ENCODE peak calls at places on chromosomes 6 and 20, in five cellular contexts. Z is keratinocyte, N is fibroblast of the aortic adventitia, I is brain microvascular endothelial cell, U is fibroblast of lung. H is an unnamed sample.

GRCh38 chr20:38870733-38871559 is 55.3 kb upstream of the FAM83D start:
- DNase-seq in I (no peak), Z (peak), N (no peak), U (no peak), H (no peak)

GRCh38 chr20:23943304-23943703 is 45.3 kb downstream of the GGTLC1 start:
- DNase-seq in U (no peak), I (no peak), N (no peak), Z (no peak), H (no peak)

GRCh38 chr6:48429610-48430009 is 318.6 kb upstream of the PTCHD4 start:
- DNase-seq in Z (no peak), I (no peak), N (peak), U (no peak), H (no peak)

GRCh38 chr6:20686142-20686541 is 151.9 kb downstream of the CDKAL1 start:
- DNase-seq in Z (no peak), N (no peak), I (no peak), U (no peak), H (no peak)

GRCh38 chr6:41298785-41299498 is 12.5 kb upstream of the TREM1 start:
- DNase-seq in N (no peak), Z (no peak), U (no peak), I (no peak), H (no peak)

GRCh38 chr20:57880155-57880648 is 170.4 kb upstream of the PMEPA1 start:
- DNase-seq in N (no peak), Z (no peak), I (no peak), U (no peak), H (no peak)

GRCh38 chr6:21595951-21596378 is 2.4 kb downstream of the SOX4 start:
- DNase-seq in U (no peak), N (no peak), Z (no peak), I (no peak), H (no peak)

GRCh38 chr6:79868098-79868722 is 79.1 kb downstream of the ELOVL4 start:
- DNase-seq in I (peak), N (peak), Z (no peak), U (peak), H (peak)

GRCh38 chr6:34462561-34462971 is 3.3 kb upstream of the PACSIN1 start:
- DNase-seq in Z (no peak), U (peak), N (peak), I (no peak), H (peak)

GRCh38 chr20:17943343-17943742 is 25.3 kb downstream of the SNX5 start:
- DNase-seq in U (no peak), I (no peak), Z (no peak), N (no peak), H (no peak)

GRCh38 chr20:298755-299391 is 1.5 kb downstream of the ZCCHC3 start:
- DNase-seq in I (no peak), U (no peak), Z (no peak), N (no peak), H (no peak)

GRCh38 chr20:33423141-33423834 is 20.3 kb downstream of the SNTA1 start:
- DNase-seq in I (peak), Z (no peak), U (peak), N (peak), H (peak)

GRCh38 chr20:57476073-57476526 is 48.8 kb downstream of the CTCFL start:
- DNase-seq in I (no peak), Z (no peak), N (no peak), U (no peak), H (no peak)

GRCh38 chr6:32164295-32164694 is at the start of gene EGFL8:
- DNase-seq in Z (no peak), N (no peak), I (no peak), U (no peak), H (no peak)

GRCh38 chr6:80872194-80872950 is 765.9 kb downstream of the BCKDHB start:
- DNase-seq in U (peak), Z (no peak), I (peak), N (peak), H (no peak)

GRCh38 chr6:158711264-158711663 is 61.4 kb downstream of the SYTL3 start:
- DNase-seq in I (no peak), N (peak), Z (no peak), U (peak), H (no peak)

GRCh38 chr6:158868122-158868480 is 48.9 kb upstream of the EZR start:
- DNase-seq in Z (no peak), U (no peak), N (no peak), I (no peak), H (no peak)

GRCh38 chr20:49344140-49344539 is 66.3 kb upstream of the ZNFX1 start:
- DNase-seq in N (no peak), I (no peak), U (no peak), Z (no peak), H (no peak)

GRCh38 chr20:32184953-32185603 is 22.5 kb downstream of the PLAGL2 start:
- DNase-seq in Z (no peak), I (no peak), N (no peak), U (no peak), H (no peak)

GRCh38 chr20:14991023-14991422 is 653.6 kb upstream of the FLRT3 start:
- DNase-seq in I (peak), Z (no peak), U (no peak), N (no peak), H (peak)

GRCh38 chr6:160355001-160355400 is 6.8 kb downstream of the SLC22A3 start:
- DNase-seq in I (peak), Z (no peak), U (peak), N (peak), H (peak)

GRCh38 chr6:166910601-166911000 is 45.7 kb downstream of the RNASET2 start:
- DNase-seq in Z (no peak), U (no peak), I (no peak), N (no peak), H (no peak)

GRCh38 chr6:9197726-9198125 is 762.4 kb upstream of the SLC35B3 start:
- DNase-seq in I (no peak), Z (peak), U (no peak), N (no peak), H (peak)

GRCh38 chr6:109790131-109790530 is 99.0 kb downstream of the FIG4 start:
- DNase-seq in Z (no peak), I (no peak), N (peak), U (no peak), H (peak)
- H3K4me3 ChIP-seq in Z (no peak), I (no peak), N (no peak), U (no peak), H (no peak)

GRCh38 chr6:37021356-37022129 is 16.1 kb downstream of the FGD2 start:
- DNase-seq in U (peak), N (peak), I (peak), Z (no peak), H (peak)
- TF ChIP-seq CTCF in U (peak), N (peak), I (peak), Z (no peak), H (peak)

DNA sequence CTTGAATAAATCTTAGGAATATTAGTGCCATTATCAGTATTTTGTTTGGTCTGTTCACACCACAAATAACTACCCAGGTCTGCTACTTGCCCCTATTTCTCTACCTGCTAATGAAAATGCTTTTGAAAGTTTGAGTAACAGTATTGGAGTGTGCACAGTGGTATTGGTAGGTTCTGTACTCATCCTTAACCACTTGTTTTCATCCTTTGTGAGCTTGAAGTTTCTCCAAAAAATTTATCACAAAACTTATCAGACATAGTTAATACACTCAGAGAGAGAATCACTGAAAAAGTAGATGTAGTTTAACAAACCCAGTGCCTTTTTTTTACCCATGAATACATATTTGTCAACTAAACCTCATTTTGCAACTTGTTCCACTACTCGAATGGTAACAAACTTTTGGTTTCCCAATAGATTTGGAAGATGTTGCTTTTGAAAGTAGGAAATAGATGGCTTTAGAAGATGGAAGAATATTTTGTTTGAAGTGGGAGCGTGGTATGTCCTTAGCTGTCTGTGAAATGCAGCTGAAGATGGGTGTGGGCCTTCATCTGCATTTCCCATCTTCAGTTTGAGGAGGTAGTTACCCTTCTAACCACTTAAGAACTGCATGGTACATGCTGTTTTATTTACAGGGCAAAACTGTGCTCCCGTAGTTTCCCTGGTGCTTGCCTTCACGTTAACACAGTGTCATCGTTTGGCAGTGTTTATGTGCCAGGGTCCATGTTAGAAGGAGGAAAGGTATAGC is 9.0 kb downstream of the PTPN1 start:
- DNase-seq in Z (no peak), U (no peak), N (no peak), I (no peak), H (no peak)
- H3K4me3 ChIP-seq in Z (no peak), U (no peak), N (no peak), I (no peak), H (no peak)

GRCh38 chr6:90860822-90861601 is 274.1 kb upstream of the MAP3K7 start:
- DNase-seq in N (no peak), Z (no peak), U (peak), I (no peak), H (no peak)
- TF ChIP-seq CTCF in N (no peak), Z (peak), U (peak), I (no peak), H (no peak)

GRCh38 chr6:30508890-30509736 is 19.8 kb downstream of the HLA-E start:
- DNase-seq in Z (no peak), I (no peak), U (no peak), N (peak), H (no peak)
- H3K4me3 ChIP-seq in Z (no peak), I (no peak), U (no peak), N (no peak), H (no peak)

H was measured in foreskin fibroblast.